ENCODE peak calls at places on chromosomes 7 and 10, in ten cellular contexts. One of them, this sample, is unnamed.

GRCh38 chr10:78520737-78521430 is 487.2 kb downstream of the RPS24 start:
- DNase-seq in lower leg skin: no peak
- DNase-seq in tibial nerve: no peak
- DNase-seq in spleen: no peak
- DNase-seq in sigmoid colon: no peak
- DNase-seq in thyroid gland: no peak
- DNase-seq in heart left ventricle: no peak
- DNase-seq in adrenal gland: peak; percentile 20
- DNase-seq in testis: no peak
- DNase-seq in GM12892: no peak
- DNase-seq in this sample: peak; percentile 7

GRCh38 chr7:1251796-1252542 is 19.3 kb downstream of the UNCX start:
- DNase-seq in lower leg skin: no peak
- DNase-seq in tibial nerve: no peak
- DNase-seq in spleen: no peak
- DNase-seq in sigmoid colon: no peak
- DNase-seq in thyroid gland: no peak
- DNase-seq in heart left ventricle: peak; percentile 51
- DNase-seq in adrenal gland: no peak
- DNase-seq in testis: no peak
- DNase-seq in GM12892: no peak
- DNase-seq in this sample: no peak

GRCh38 chr7:153430931-153431330 is 621.3 kb upstream of the DPP6 start:
- DNase-seq in lower leg skin: no peak
- DNase-seq in tibial nerve: no peak
- DNase-seq in spleen: no peak
- DNase-seq in sigmoid colon: no peak
- DNase-seq in thyroid gland: no peak
- DNase-seq in heart left ventricle: no peak
- DNase-seq in adrenal gland: no peak
- DNase-seq in testis: no peak
- DNase-seq in GM12892: no peak
- DNase-seq in this sample: no peak

GRCh38 chr7:16961650-16962049 is 79.9 kb upstream of the AGR3 start:
- DNase-seq in lower leg skin: no peak
- DNase-seq in tibial nerve: no peak
- DNase-seq in spleen: no peak
- DNase-seq in sigmoid colon: no peak
- DNase-seq in thyroid gland: no peak
- DNase-seq in heart left ventricle: no peak
- DNase-seq in adrenal gland: no peak
- DNase-seq in testis: no peak
- DNase-seq in GM12892: no peak
- DNase-seq in this sample: no peak

GRCh38 chr10:119252051-119252465 is 44.7 kb downstream of the GRK5 start:
- DNase-seq in lower leg skin: no peak
- DNase-seq in tibial nerve: no peak
- DNase-seq in spleen: peak; percentile 50
- DNase-seq in sigmoid colon: no peak
- DNase-seq in thyroid gland: no peak
- DNase-seq in heart left ventricle: no peak
- DNase-seq in adrenal gland: peak; percentile 36
- DNase-seq in testis: no peak
- DNase-seq in GM12892: no peak
- DNase-seq in this sample: no peak

GRCh38 chr7:55533050-55533728 is 39.1 kb downstream of the VOPP1 start:
- DNase-seq in lower leg skin: no peak
- DNase-seq in tibial nerve: peak; percentile 13
- DNase-seq in spleen: peak; percentile 85
- DNase-seq in sigmoid colon: no peak
- DNase-seq in thyroid gland: no peak
- DNase-seq in heart left ventricle: no peak
- DNase-seq in adrenal gland: peak; percentile 46
- DNase-seq in testis: no peak
- DNase-seq in GM12892: peak; percentile 60
- DNase-seq in this sample: no peak

GRCh38 chr7:710161-710560 is 16.3 kb upstream of the DNAAF5 start:
- DNase-seq in lower leg skin: no peak
- DNase-seq in tibial nerve: no peak
- DNase-seq in spleen: peak; percentile 53
- DNase-seq in sigmoid colon: peak; percentile 53
- DNase-seq in thyroid gland: no peak
- DNase-seq in heart left ventricle: no peak
- DNase-seq in adrenal gland: no peak
- DNase-seq in testis: no peak
- DNase-seq in GM12892: no peak
- DNase-seq in this sample: no peak

GRCh38 chr7:2760098-2760889 is 72.3 kb downstream of the AMZ1 start:
- DNase-seq in lower leg skin: peak; percentile 82
- DNase-seq in tibial nerve: peak; percentile 53
- DNase-seq in spleen: peak; percentile 85
- DNase-seq in sigmoid colon: peak; percentile 79
- DNase-seq in thyroid gland: no peak
- DNase-seq in heart left ventricle: no peak
- DNase-seq in adrenal gland: peak; percentile 80
- DNase-seq in testis: peak; percentile 92
- DNase-seq in GM12892: no peak
- DNase-seq in this sample: peak; percentile 69

GRCh38 chr7:40239755-40240303 is 105.0 kb downstream of the SUGCT start:
- DNase-seq in lower leg skin: no peak
- DNase-seq in tibial nerve: no peak
- DNase-seq in spleen: no peak
- DNase-seq in sigmoid colon: no peak
- DNase-seq in thyroid gland: no peak
- DNase-seq in heart left ventricle: no peak
- DNase-seq in adrenal gland: no peak
- DNase-seq in testis: no peak
- DNase-seq in GM12892: no peak
- DNase-seq in this sample: no peak

GRCh38 chr10:114938818-114939193 is 811 bp downstream of the TRUB1 start:
- DNase-seq in lower leg skin: no peak
- DNase-seq in tibial nerve: no peak
- DNase-seq in spleen: no peak
- DNase-seq in sigmoid colon: no peak
- DNase-seq in thyroid gland: no peak
- DNase-seq in heart left ventricle: no peak
- DNase-seq in adrenal gland: no peak
- DNase-seq in testis: no peak
- DNase-seq in GM12892: no peak
- DNase-seq in this sample: no peak

GRCh38 chr10:11170993-11171416 is 153.3 kb downstream of the CELF2 start:
- DNase-seq in lower leg skin: no peak
- DNase-seq in tibial nerve: no peak
- DNase-seq in spleen: no peak
- DNase-seq in sigmoid colon: no peak
- DNase-seq in thyroid gland: no peak
- DNase-seq in heart left ventricle: no peak
- DNase-seq in adrenal gland: no peak
- DNase-seq in testis: no peak
- DNase-seq in GM12892: no peak
- DNase-seq in this sample: no peak

GRCh38 chr10:122765412-122765811 is 65.8 kb upstream of the C10orf120 start:
- DNase-seq in lower leg skin: no peak
- DNase-seq in tibial nerve: no peak
- DNase-seq in spleen: no peak
- DNase-seq in sigmoid colon: no peak
- DNase-seq in thyroid gland: no peak
- DNase-seq in heart left ventricle: no peak
- DNase-seq in adrenal gland: no peak
- DNase-seq in testis: no peak
- DNase-seq in GM12892: no peak
- DNase-seq in this sample: no peak

GRCh38 chr10:6200588-6201510 is 1.9 kb upstream of the PFKFB3 start:
- DNase-seq in lower leg skin: no peak
- DNase-seq in tibial nerve: no peak
- DNase-seq in spleen: peak; percentile 88
- DNase-seq in sigmoid colon: peak; percentile 78
- DNase-seq in thyroid gland: peak; percentile 44
- DNase-seq in heart left ventricle: no peak
- DNase-seq in adrenal gland: peak; percentile 76
- DNase-seq in testis: peak; percentile 60
- DNase-seq in GM12892: no peak
- DNase-seq in this sample: peak; percentile 30
- TF ChIP-seq POLR2A in lower leg skin: no peak
- TF ChIP-seq POLR2A in tibial nerve: no peak
- TF ChIP-seq POLR2A in spleen: no peak
- TF ChIP-seq POLR2A in sigmoid colon: no peak
- TF ChIP-seq POLR2A in thyroid gland: no peak
- TF ChIP-seq POLR2A in heart left ventricle: no peak
- TF ChIP-seq POLR2A in adrenal gland: no peak
- TF ChIP-seq POLR2A in testis: no peak
- TF ChIP-seq POLR2A in GM12892: no peak
- TF ChIP-seq POLR2A in this sample: no peak

GRCh38 chr7:117383826-117384225 is 43.5 kb downstream of the ASZ1 start:
- DNase-seq in lower leg skin: no peak
- DNase-seq in tibial nerve: no peak
- DNase-seq in spleen: no peak
- DNase-seq in sigmoid colon: no peak
- DNase-seq in thyroid gland: no peak
- DNase-seq in heart left ventricle: no peak
- DNase-seq in adrenal gland: no peak
- DNase-seq in testis: no peak
- DNase-seq in GM12892: no peak
- DNase-seq in this sample: no peak

GRCh38 chr7:117385340-117386124 is 41.8 kb downstream of the ASZ1 start:
- DNase-seq in lower leg skin: no peak
- DNase-seq in tibial nerve: no peak
- DNase-seq in spleen: no peak
- DNase-seq in sigmoid colon: no peak
- DNase-seq in thyroid gland: no peak
- DNase-seq in heart left ventricle: no peak
- DNase-seq in adrenal gland: no peak
- DNase-seq in testis: no peak
- DNase-seq in GM12892: no peak
- DNase-seq in this sample: no peak

GRCh38 chr7:117381357-117381756 is 45.9 kb downstream of the ASZ1 start:
- DNase-seq in lower leg skin: no peak
- DNase-seq in tibial nerve: no peak
- DNase-seq in spleen: no peak
- DNase-seq in sigmoid colon: no peak
- DNase-seq in thyroid gland: no peak
- DNase-seq in heart left ventricle: no peak
- DNase-seq in adrenal gland: no peak
- DNase-seq in testis: no peak
- DNase-seq in GM12892: no peak
- DNase-seq in this sample: no peak

GRCh38 chr7:117386125-117386709 is 41.1 kb downstream of the ASZ1 start:
- DNase-seq in lower leg skin: no peak
- DNase-seq in tibial nerve: no peak
- DNase-seq in spleen: no peak
- DNase-seq in sigmoid colon: no peak
- DNase-seq in thyroid gland: no peak
- DNase-seq in heart left ventricle: no peak
- DNase-seq in adrenal gland: peak; percentile 2
- DNase-seq in testis: no peak
- DNase-seq in GM12892: no peak
- DNase-seq in this sample: no peak

GRCh38 chr7:117384693-117385092 is 42.6 kb downstream of the ASZ1 start:
- DNase-seq in lower leg skin: no peak
- DNase-seq in tibial nerve: no peak
- DNase-seq in spleen: no peak
- DNase-seq in sigmoid colon: no peak
- DNase-seq in thyroid gland: no peak
- DNase-seq in heart left ventricle: no peak
- DNase-seq in adrenal gland: no peak
- DNase-seq in testis: no peak
- DNase-seq in GM12892: no peak
- DNase-seq in this sample: no peak
- TF ChIP-seq POLR2A in lower leg skin: no peak
- TF ChIP-seq POLR2A in tibial nerve: no peak
- TF ChIP-seq POLR2A in spleen: no peak
- TF ChIP-seq POLR2A in sigmoid colon: no peak
- TF ChIP-seq POLR2A in thyroid gland: no peak
- TF ChIP-seq POLR2A in heart left ventricle: no peak
- TF ChIP-seq POLR2A in adrenal gland: no peak
- TF ChIP-seq POLR2A in testis: no peak
- TF ChIP-seq POLR2A in GM12892: no peak
- TF ChIP-seq POLR2A in this sample: no peak

GRCh38 chr7:29945259-29945809 is 44.3 kb downstream of the SCRN1 start:
- DNase-seq in lower leg skin: no peak
- DNase-seq in tibial nerve: no peak
- DNase-seq in spleen: no peak
- DNase-seq in sigmoid colon: no peak
- DNase-seq in thyroid gland: no peak
- DNase-seq in heart left ventricle: no peak
- DNase-seq in adrenal gland: no peak
- DNase-seq in testis: no peak
- DNase-seq in GM12892: no peak
- DNase-seq in this sample: no peak

GRCh38 chr7:29950480-29950879 is 39.1 kb downstream of the SCRN1 start:
- DNase-seq in lower leg skin: no peak
- DNase-seq in tibial nerve: no peak
- DNase-seq in spleen: no peak
- DNase-seq in sigmoid colon: no peak
- DNase-seq in thyroid gland: no peak
- DNase-seq in heart left ventricle: no peak
- DNase-seq in adrenal gland: no peak
- DNase-seq in testis: no peak
- DNase-seq in GM12892: no peak
- DNase-seq in this sample: no peak

GRCh38 chr7:29951206-29951605 is 38.4 kb downstream of the SCRN1 start:
- DNase-seq in lower leg skin: no peak
- DNase-seq in tibial nerve: no peak
- DNase-seq in spleen: no peak
- DNase-seq in sigmoid colon: no peak
- DNase-seq in thyroid gland: no peak
- DNase-seq in heart left ventricle: no peak
- DNase-seq in adrenal gland: no peak
- DNase-seq in testis: no peak
- DNase-seq in GM12892: no peak
- DNase-seq in this sample: no peak

GRCh38 chr7:29946428-29947186 is 43.0 kb downstream of the SCRN1 start:
- DNase-seq in lower leg skin: no peak
- DNase-seq in tibial nerve: no peak
- DNase-seq in spleen: no peak
- DNase-seq in sigmoid colon: no peak
- DNase-seq in thyroid gland: peak; percentile 48
- DNase-seq in heart left ventricle: no peak
- DNase-seq in adrenal gland: peak; percentile 62
- DNase-seq in testis: peak; percentile 36
- DNase-seq in GM12892: no peak
- DNase-seq in this sample: peak; percentile 24
- TF ChIP-seq POLR2A in lower leg skin: no peak
- TF ChIP-seq POLR2A in tibial nerve: no peak
- TF ChIP-seq POLR2A in spleen: no peak
- TF ChIP-seq POLR2A in sigmoid colon: no peak
- TF ChIP-seq POLR2A in thyroid gland: no peak
- TF ChIP-seq POLR2A in heart left ventricle: no peak
- TF ChIP-seq POLR2A in adrenal gland: no peak
- TF ChIP-seq POLR2A in testis: no peak
- TF ChIP-seq POLR2A in GM12892: no peak
- TF ChIP-seq POLR2A in this sample: no peak

DNA sequence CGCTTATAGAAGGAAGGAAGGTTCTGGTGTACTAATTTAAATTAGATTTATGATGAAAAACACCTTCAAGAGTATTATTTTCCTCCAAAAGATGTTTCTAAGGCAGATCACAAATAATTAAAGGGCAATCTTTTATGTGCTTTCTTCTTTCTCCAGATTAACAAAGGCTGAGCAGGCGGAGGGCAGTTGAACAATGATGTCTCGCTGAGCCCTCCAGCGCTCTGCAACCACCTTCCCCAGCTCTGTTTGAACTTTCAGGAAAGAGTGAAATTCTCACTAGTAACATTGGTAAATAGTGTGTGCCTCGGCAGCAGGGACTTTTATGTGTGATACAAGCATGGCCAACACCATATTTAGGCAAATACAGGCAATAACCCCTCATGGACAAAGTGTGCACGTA is 379.1 kb upstream of the MKI67 start:
- DNase-seq in lower leg skin: no peak
- DNase-seq in tibial nerve: no peak
- DNase-seq in spleen: no peak
- DNase-seq in sigmoid colon: no peak
- DNase-seq in thyroid gland: no peak
- DNase-seq in heart left ventricle: no peak
- DNase-seq in adrenal gland: no peak
- DNase-seq in testis: no peak
- DNase-seq in GM12892: no peak
- DNase-seq in this sample: no peak
- TF ChIP-seq POLR2A in lower leg skin: no peak
- TF ChIP-seq POLR2A in tibial nerve: no peak
- TF ChIP-seq POLR2A in spleen: no peak
- TF ChIP-seq POLR2A in sigmoid colon: no peak
- TF ChIP-seq POLR2A in thyroid gland: no peak
- TF ChIP-seq POLR2A in heart left ventricle: no peak
- TF ChIP-seq POLR2A in adrenal gland: no peak
- TF ChIP-seq POLR2A in testis: no peak
- TF ChIP-seq POLR2A in GM12892: no peak
- TF ChIP-seq POLR2A in this sample: no peak

This sample was measured in erythroblast.